ENCODE peak calls at places on chromosomes 11 and 22, in five cellular contexts. One of them, this sample, is unnamed.

GRCh38 chr11:125429807-125430678 is 66.0 kb downstream of the FEZ1 start:
- DNase-seq in amniotic stem cell: no peak
- DNase-seq in GM23338: no peak
- DNase-seq in stomach: no peak
- DNase-seq in activated CD4-positive, alpha-beta T cell treated with anti-CD3 and anti-CD28 coated beads for 24 hours: no peak
- DNase-seq in this sample: no peak

GRCh38 chr11:64123102-64123434 is 42.8 kb downstream of the MACROD1 start:
- DNase-seq in activated CD4-positive, alpha-beta T cell treated with anti-CD3 and anti-CD28 coated beads for 24 hours: no peak
- DNase-seq in stomach: peak; percentile 79
- DNase-seq in GM23338: no peak
- DNase-seq in amniotic stem cell: no peak
- DNase-seq in this sample: no peak

GRCh38 chr11:72129381-72129780 is 6.1 kb upstream of the FOLR3 start:
- DNase-seq in activated CD4-positive, alpha-beta T cell treated with anti-CD3 and anti-CD28 coated beads for 24 hours: no peak
- DNase-seq in stomach: no peak
- DNase-seq in amniotic stem cell: no peak
- DNase-seq in GM23338: no peak
- DNase-seq in this sample: no peak

GRCh38 chr22:50303848-50304527 is 3.5 kb downstream of the PLXNB2 start:
- DNase-seq in stomach: peak; percentile 79
- DNase-seq in GM23338: peak; percentile 71
- DNase-seq in activated CD4-positive, alpha-beta T cell treated with anti-CD3 and anti-CD28 coated beads for 24 hours: no peak
- DNase-seq in amniotic stem cell: no peak
- DNase-seq in this sample: no peak

GRCh38 chr11:126084608-126084912 is 21.9 kb upstream of the CDON start:
- DNase-seq in activated CD4-positive, alpha-beta T cell treated with anti-CD3 and anti-CD28 coated beads for 24 hours: no peak
- DNase-seq in amniotic stem cell: no peak
- DNase-seq in GM23338: no peak
- DNase-seq in stomach: no peak
- DNase-seq in this sample: no peak

GRCh38 chr11:117855452-117855851 is 21.0 kb downstream of the FXYD6 start:
- DNase-seq in activated CD4-positive, alpha-beta T cell treated with anti-CD3 and anti-CD28 coated beads for 24 hours: no peak
- DNase-seq in stomach: peak; percentile 7
- DNase-seq in amniotic stem cell: no peak
- DNase-seq in GM23338: peak; percentile 37
- DNase-seq in this sample: no peak

GRCh38 chr22:21641795-21642583 is at the start of gene SDF2L1:
- DNase-seq in activated CD4-positive, alpha-beta T cell treated with anti-CD3 and anti-CD28 coated beads for 24 hours: peak; percentile 98
- DNase-seq in GM23338: peak; percentile 99
- DNase-seq in amniotic stem cell: peak; percentile 98
- DNase-seq in stomach: peak; percentile 99
- DNase-seq in this sample: peak; percentile 94

GRCh38 chr22:21643533-21644357 is 1.6 kb downstream of the SDF2L1 start:
- DNase-seq in amniotic stem cell: no peak
- DNase-seq in stomach: no peak
- DNase-seq in activated CD4-positive, alpha-beta T cell treated with anti-CD3 and anti-CD28 coated beads for 24 hours: no peak
- DNase-seq in GM23338: no peak
- DNase-seq in this sample: no peak

GRCh38 chr11:9493492-9493891 is 32.7 kb downstream of the ZNF143 start:
- DNase-seq in activated CD4-positive, alpha-beta T cell treated with anti-CD3 and anti-CD28 coated beads for 24 hours: no peak
- DNase-seq in amniotic stem cell: no peak
- DNase-seq in GM23338: no peak
- DNase-seq in stomach: no peak
- DNase-seq in this sample: no peak

GRCh38 chr11:33742249-33742851 is 6.1 kb upstream of the CD59 start:
- DNase-seq in activated CD4-positive, alpha-beta T cell treated with anti-CD3 and anti-CD28 coated beads for 24 hours: no peak
- DNase-seq in amniotic stem cell: no peak
- DNase-seq in GM23338: no peak
- DNase-seq in stomach: no peak
- DNase-seq in this sample: no peak

GRCh38 chr11:65445101-65445603 is 22.6 kb downstream of the NEAT1 start:
- DNase-seq in stomach: no peak
- DNase-seq in GM23338: no peak
- DNase-seq in activated CD4-positive, alpha-beta T cell treated with anti-CD3 and anti-CD28 coated beads for 24 hours: no peak
- DNase-seq in amniotic stem cell: no peak
- DNase-seq in this sample: no peak

GRCh38 chr11:66277475-66278391 is at the start of gene CNIH2:
- DNase-seq in GM23338: peak; percentile 69
- DNase-seq in stomach: peak; percentile 39
- DNase-seq in amniotic stem cell: no peak
- DNase-seq in activated CD4-positive, alpha-beta T cell treated with anti-CD3 and anti-CD28 coated beads for 24 hours: peak; percentile 34
- DNase-seq in this sample: peak; percentile 76

GRCh38 chr22:40196628-40197027 is 18.9 kb downstream of the TNRC6B start:
- DNase-seq in activated CD4-positive, alpha-beta T cell treated with anti-CD3 and anti-CD28 coated beads for 24 hours: peak; percentile 39
- DNase-seq in amniotic stem cell: peak; percentile 35
- DNase-seq in stomach: no peak
- DNase-seq in GM23338: no peak
- DNase-seq in this sample: no peak

GRCh38 chr11:68727783-68728182 is 23.5 kb downstream of the TESMIN start:
- DNase-seq in activated CD4-positive, alpha-beta T cell treated with anti-CD3 and anti-CD28 coated beads for 24 hours: no peak
- DNase-seq in GM23338: no peak
- DNase-seq in stomach: no peak
- DNase-seq in amniotic stem cell: no peak
- DNase-seq in this sample: no peak

GRCh38 chr22:27867114-27867957 is 51.7 kb downstream of the PITPNB start:
- DNase-seq in stomach: no peak
- DNase-seq in GM23338: no peak
- DNase-seq in amniotic stem cell: no peak
- DNase-seq in activated CD4-positive, alpha-beta T cell treated with anti-CD3 and anti-CD28 coated beads for 24 hours: no peak
- DNase-seq in this sample: no peak

GRCh38 chr22:42724062-42724461 is 3.4 kb upstream of the A4GALT start:
- DNase-seq in activated CD4-positive, alpha-beta T cell treated with anti-CD3 and anti-CD28 coated beads for 24 hours: no peak
- DNase-seq in stomach: no peak
- DNase-seq in amniotic stem cell: no peak
- DNase-seq in GM23338: no peak
- DNase-seq in this sample: no peak

GRCh38 chr11:33488971-33489370 is 211.7 kb downstream of the C11orf91 start:
- DNase-seq in amniotic stem cell: no peak
- DNase-seq in stomach: no peak
- DNase-seq in GM23338: no peak
- DNase-seq in activated CD4-positive, alpha-beta T cell treated with anti-CD3 and anti-CD28 coated beads for 24 hours: no peak
- DNase-seq in this sample: no peak

GRCh38 chr22:45971389-45972028 is 5.5 kb downstream of the WNT7B start:
- DNase-seq in amniotic stem cell: no peak
- DNase-seq in activated CD4-positive, alpha-beta T cell treated with anti-CD3 and anti-CD28 coated beads for 24 hours: no peak
- DNase-seq in stomach: no peak
- DNase-seq in GM23338: peak; percentile 56
- DNase-seq in this sample: no peak

GRCh38 chr11:44301856-44302231 is 8.1 kb downstream of the ALX4 start:
- DNase-seq in activated CD4-positive, alpha-beta T cell treated with anti-CD3 and anti-CD28 coated beads for 24 hours: no peak
- DNase-seq in amniotic stem cell: no peak
- DNase-seq in GM23338: no peak
- DNase-seq in stomach: no peak
- DNase-seq in this sample: no peak

GRCh38 chr11:2521081-2521480 is 76.3 kb downstream of the KCNQ1 start:
- DNase-seq in GM23338: no peak
- DNase-seq in amniotic stem cell: no peak
- DNase-seq in activated CD4-positive, alpha-beta T cell treated with anti-CD3 and anti-CD28 coated beads for 24 hours: no peak
- DNase-seq in stomach: peak; percentile 24
- DNase-seq in this sample: no peak

GRCh38 chr11:26704249-26704648 is 17.6 kb downstream of the SLC5A12 start:
- DNase-seq in stomach: no peak
- DNase-seq in activated CD4-positive, alpha-beta T cell treated with anti-CD3 and anti-CD28 coated beads for 24 hours: no peak
- DNase-seq in GM23338: no peak
- DNase-seq in amniotic stem cell: no peak
- DNase-seq in this sample: no peak

GRCh38 chr11:3106736-3107524 is 49.7 kb upstream of the CARS1 start:
- DNase-seq in stomach: peak; percentile 20
- DNase-seq in amniotic stem cell: no peak
- DNase-seq in activated CD4-positive, alpha-beta T cell treated with anti-CD3 and anti-CD28 coated beads for 24 hours: no peak
- DNase-seq in GM23338: peak; percentile 41
- DNase-seq in this sample: no peak

GRCh38 chr11:17581036-17581731 is 34.1 kb downstream of the OTOG start:
- DNase-seq in activated CD4-positive, alpha-beta T cell treated with anti-CD3 and anti-CD28 coated beads for 24 hours: no peak
- DNase-seq in stomach: peak; percentile 5
- DNase-seq in amniotic stem cell: no peak
- DNase-seq in GM23338: no peak
- DNase-seq in this sample: no peak

GRCh38 chr11:12810497-12810896 is 136.3 kb downstream of the TEAD1 start:
- DNase-seq in activated CD4-positive, alpha-beta T cell treated with anti-CD3 and anti-CD28 coated beads for 24 hours: no peak
- DNase-seq in stomach: no peak
- DNase-seq in amniotic stem cell: no peak
- DNase-seq in GM23338: no peak
- DNase-seq in this sample: no peak

GRCh38 chr11:75001686-75002085 is 13.0 kb downstream of the NEU3 start:
- DNase-seq in activated CD4-positive, alpha-beta T cell treated with anti-CD3 and anti-CD28 coated beads for 24 hours: no peak
- DNase-seq in amniotic stem cell: no peak
- DNase-seq in GM23338: no peak
- DNase-seq in stomach: no peak
- DNase-seq in this sample: no peak

GRCh38 chr11:59216654-59217640 is 4.2 kb upstream of the MPEG1 start:
- DNase-seq in amniotic stem cell: no peak
- DNase-seq in stomach: peak; percentile 40
- DNase-seq in activated CD4-positive, alpha-beta T cell treated with anti-CD3 and anti-CD28 coated beads for 24 hours: no peak
- DNase-seq in GM23338: no peak
- DNase-seq in this sample: peak; percentile 44

GRCh38 chr11:64963072-64963631 is 8.8 kb downstream of the MAJIN start:
- DNase-seq in activated CD4-positive, alpha-beta T cell treated with anti-CD3 and anti-CD28 coated beads for 24 hours: no peak
- DNase-seq in amniotic stem cell: no peak
- DNase-seq in stomach: no peak
- DNase-seq in GM23338: no peak
- DNase-seq in this sample: no peak

GRCh38 chr11:123174196-123175183 is 20.6 kb downstream of the CLMP start:
- DNase-seq in stomach: peak; percentile 39
- DNase-seq in GM23338: peak; percentile 41
- DNase-seq in amniotic stem cell: peak; percentile 85
- DNase-seq in activated CD4-positive, alpha-beta T cell treated with anti-CD3 and anti-CD28 coated beads for 24 hours: no peak
- DNase-seq in this sample: no peak

GRCh38 chr22:29109853-29110252 is 37.0 kb downstream of the KREMEN1 start:
- DNase-seq in amniotic stem cell: no peak
- DNase-seq in activated CD4-positive, alpha-beta T cell treated with anti-CD3 and anti-CD28 coated beads for 24 hours: no peak
- DNase-seq in GM23338: no peak
- DNase-seq in stomach: no peak
- DNase-seq in this sample: no peak

GRCh38 chr11:2451916-2452694 is 7.3 kb downstream of the KCNQ1 start:
- DNase-seq in activated CD4-positive, alpha-beta T cell treated with anti-CD3 and anti-CD28 coated beads for 24 hours: no peak
- DNase-seq in GM23338: no peak
- DNase-seq in amniotic stem cell: no peak
- DNase-seq in stomach: no peak
- DNase-seq in this sample: no peak

GRCh38 chr11:11626128-11626527 is 4.3 kb upstream of the GALNT18 start:
- DNase-seq in stomach: no peak
- DNase-seq in GM23338: no peak
- DNase-seq in activated CD4-positive, alpha-beta T cell treated with anti-CD3 and anti-CD28 coated beads for 24 hours: no peak
- DNase-seq in amniotic stem cell: no peak
- DNase-seq in this sample: no peak

GRCh38 chr11:130037881-130038601 is 31.7 kb upstream of the APLP2 start:
- DNase-seq in GM23338: peak; percentile 34
- DNase-seq in stomach: no peak
- DNase-seq in amniotic stem cell: no peak
- DNase-seq in activated CD4-positive, alpha-beta T cell treated with anti-CD3 and anti-CD28 coated beads for 24 hours: no peak
- DNase-seq in this sample: no peak

GRCh38 chr11:68889948-68890446 is 13.6 kb downstream of the MRPL21 start:
- DNase-seq in activated CD4-positive, alpha-beta T cell treated with anti-CD3 and anti-CD28 coated beads for 24 hours: no peak
- DNase-seq in amniotic stem cell: no peak
- DNase-seq in stomach: no peak
- DNase-seq in GM23338: peak; percentile 89
- DNase-seq in this sample: no peak

GRCh38 chr22:43009444-43009843 is 5.5 kb downstream of the PACSIN2 start:
- DNase-seq in amniotic stem cell: no peak
- DNase-seq in GM23338: no peak
- DNase-seq in activated CD4-positive, alpha-beta T cell treated with anti-CD3 and anti-CD28 coated beads for 24 hours: no peak
- DNase-seq in stomach: no peak
- DNase-seq in this sample: no peak

GRCh38 chr22:27829620-27830019 is 28.1 kb upstream of the MN1 start:
- DNase-seq in amniotic stem cell: no peak
- DNase-seq in activated CD4-positive, alpha-beta T cell treated with anti-CD3 and anti-CD28 coated beads for 24 hours: no peak
- DNase-seq in stomach: no peak
- DNase-seq in GM23338: no peak
- DNase-seq in this sample: no peak

GRCh38 chr11:118921121-118921928 is 4.4 kb downstream of the BCL9L start:
- DNase-seq in stomach: no peak
- DNase-seq in GM23338: peak; percentile 78
- DNase-seq in activated CD4-positive, alpha-beta T cell treated with anti-CD3 and anti-CD28 coated beads for 24 hours: no peak
- DNase-seq in amniotic stem cell: no peak
- DNase-seq in this sample: no peak

GRCh38 chr11:71120346-71120963 is 131.9 kb downstream of the SHANK2 start:
- DNase-seq in amniotic stem cell: no peak
- DNase-seq in stomach: peak; percentile 66
- DNase-seq in activated CD4-positive, alpha-beta T cell treated with anti-CD3 and anti-CD28 coated beads for 24 hours: no peak
- DNase-seq in GM23338: peak; percentile 94
- DNase-seq in this sample: no peak